ENCODE peak calls at places on chromosomes 4 and X, in ten cellular contexts. A is heart left ventricle, C is neural progenitor cell, W is WERI-Rb-1, Q is IMR-90, T is pancreas, Y is left lung, U is PC-3, E is substantia nigra, V is iPS DF 6.9. P is an unnamed sample.

GRCh38 chr4:99652596-99653436 is 4.8 kb downstream of the C4orf54 start:
- DNase-seq in T (no peak), Q (no peak), V (no peak), E (no peak), Y (peak; percentile 61), A (peak; percentile 66), W (no peak), C (no peak), U (no peak), P (no peak)

GRCh38 chr4:165580379-165580905 is 201.6 kb downstream of the CPE start:
- DNase-seq in Q (no peak), T (peak; percentile 13), U (peak; percentile 76), E (no peak), Y (no peak), A (no peak), C (no peak), V (no peak), W (peak; percentile 32), P (peak; percentile 85)

GRCh38 chr4:2059726-2060577 is 825 bp downstream of the NAT8L start:
- DNase-seq in Y (peak; percentile 59), Q (no peak), A (peak; percentile 54), W (no peak), T (no peak), C (peak; percentile 68), E (no peak), U (no peak), V (no peak), P (no peak)

GRCh38 chr4:171785392-171785791 is 27.8 kb upstream of the GALNTL6 start:
- DNase-seq in C (no peak), U (no peak), A (no peak), T (no peak), W (no peak), V (no peak), Y (no peak), E (no peak), Q (no peak), P (no peak)

GRCh38 chr4:181637186-181638105 is 605.8 kb upstream of the TENM3 start:
- DNase-seq in Y (no peak), Q (peak; percentile 58), A (no peak), E (no peak), W (no peak), V (no peak), U (no peak), C (no peak), T (no peak), P (peak; percentile 70)

GRCh38 chr4:159016527-159017137 is 86.2 kb upstream of the RAPGEF2 start:
- DNase-seq in C (peak; percentile 85), A (no peak), E (no peak), V (no peak), Y (no peak), U (no peak), W (peak; percentile 62), Q (peak; percentile 22), T (no peak), P (no peak)

GRCh38 chrX:102154218-102154860 is 1.4 kb downstream of the BEX5 start:
- DNase-seq in Y (no peak), W (no peak), V (no peak), T (peak; percentile 23), U (no peak), Q (no peak), E (no peak), C (peak; percentile 31), A (no peak), P (no peak)

GRCh38 chr4:184409911-184410692 is 64.2 kb downstream of the IRF2 start:
- DNase-seq in Q (no peak), A (no peak), V (no peak), T (no peak), C (no peak), Y (no peak), U (no peak), E (no peak), W (no peak), P (no peak)

GRCh38 chr4:163562496-163562895 is 68.0 kb downstream of the TMA16 start:
- DNase-seq in U (no peak), V (no peak), Y (no peak), T (no peak), Q (no peak), W (no peak), A (no peak), C (no peak), E (no peak), P (no peak)

GRCh38 chr4:163564221-163564720 is 69.8 kb downstream of the TMA16 start:
- DNase-seq in C (no peak), Q (no peak), W (no peak), E (no peak), V (no peak), Y (no peak), U (no peak), T (no peak), A (no peak), P (no peak)

GRCh38 chr4:163566257-163566656 is 71.8 kb downstream of the TMA16 start:
- DNase-seq in V (no peak), W (no peak), Y (no peak), A (no peak), C (no peak), U (peak; percentile 21), Q (no peak), T (no peak), E (no peak), P (no peak)

GRCh38 chr4:163568835-163569234 is 74.3 kb downstream of the TMA16 start:
- DNase-seq in C (no peak), A (no peak), Q (no peak), Y (no peak), V (no peak), U (no peak), T (no peak), E (no peak), W (no peak), P (no peak)

DNA sequence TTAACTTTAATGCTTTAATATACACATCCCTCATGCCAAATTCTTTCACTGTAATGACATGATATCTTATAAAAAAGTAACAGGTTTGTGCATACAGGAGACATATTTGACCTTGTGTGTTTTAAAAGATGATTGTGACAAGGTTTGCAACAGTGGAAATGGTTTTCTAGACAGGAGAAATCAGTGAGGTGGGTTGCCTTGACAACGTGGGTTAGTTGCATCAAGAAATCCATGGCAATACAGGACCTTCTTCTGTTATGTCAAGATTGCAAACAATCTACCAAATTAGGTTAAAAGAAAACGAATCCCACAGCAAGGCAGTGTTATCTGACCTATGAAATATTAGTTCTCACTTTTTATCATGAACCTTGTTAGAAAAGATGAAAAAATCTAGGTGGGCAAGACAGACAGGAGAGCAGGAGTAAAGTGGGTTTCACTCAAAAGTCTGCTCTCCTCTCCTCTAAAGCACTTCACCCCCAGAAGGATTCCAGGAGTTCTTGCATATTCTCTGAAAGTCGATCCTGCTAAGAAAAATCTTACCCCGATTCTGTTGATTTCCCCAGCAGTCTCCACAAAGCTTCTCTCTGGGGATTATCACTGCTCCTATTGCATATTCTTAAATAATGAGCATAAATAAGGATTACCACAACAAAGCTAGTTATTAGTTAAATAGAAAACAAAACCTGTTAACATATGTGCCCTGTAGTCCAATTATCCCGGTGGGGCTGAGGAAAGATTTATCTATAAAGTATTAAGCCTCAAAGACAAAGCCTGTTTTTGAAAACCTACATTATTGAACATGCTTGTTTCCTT is 70.9 kb downstream of the TMA16 start:
- DNase-seq in C (no peak), W (peak; percentile 41), A (no peak), E (no peak), U (no peak), T (no peak), Y (no peak), V (no peak), Q (no peak), P (no peak)
- H3K27ac ChIP-seq in C (no peak overlapping the region), W (peak overlapping the region; percentile 71), A (no peak overlapping the region), E (no peak overlapping the region), U (no peak overlapping the region), T (no peak overlapping the region), Y (no peak overlapping the region), V (no peak overlapping the region), Q (no peak overlapping the region), P (no peak overlapping the region)

DNA sequence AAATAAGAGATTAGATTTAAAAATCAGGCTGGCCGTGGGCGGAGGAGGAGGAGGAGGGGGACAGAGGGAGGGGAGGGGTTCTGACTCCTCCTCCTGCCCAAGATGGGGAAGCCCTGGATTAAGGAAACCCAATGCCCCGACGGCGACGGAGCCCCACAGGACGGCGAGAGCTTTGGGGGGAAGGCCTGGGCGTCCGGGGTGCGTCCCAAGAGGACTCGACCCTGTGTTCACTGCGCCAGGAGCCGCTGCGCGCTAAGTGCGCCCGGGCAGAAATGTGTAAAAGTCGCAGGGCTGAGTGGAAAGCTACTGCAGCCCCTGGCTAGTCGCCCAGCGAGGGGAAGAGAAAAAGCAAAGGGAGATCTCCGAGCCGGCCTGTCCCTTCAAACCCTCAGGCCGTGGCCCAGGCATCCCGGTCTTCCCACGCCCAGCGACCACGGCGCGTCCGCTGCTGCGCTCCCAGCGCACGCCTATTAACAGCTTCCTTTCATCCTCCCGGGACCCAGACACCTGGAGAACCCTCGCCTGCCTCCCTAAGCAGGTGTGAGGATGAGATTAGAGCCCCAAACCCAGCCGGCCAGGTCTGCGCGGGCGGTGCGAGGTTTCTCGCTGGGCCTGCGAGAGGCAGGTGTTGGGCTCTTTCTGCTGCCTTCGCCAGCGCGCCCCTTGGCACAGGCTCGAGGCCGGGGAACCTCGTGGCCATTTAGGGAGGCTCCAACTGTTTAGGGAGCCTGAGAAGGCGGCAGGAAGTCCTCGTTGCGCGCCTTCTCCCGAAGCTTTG is 1.4 kb upstream of the RPS6KA3 start:
- DNase-seq in U (no peak), Q (no peak), Y (peak; percentile 83), A (peak; percentile 67), T (peak; percentile 43), C (peak; percentile 61), W (peak; percentile 33), E (no peak), V (no peak), P (no peak)
- H3K27ac ChIP-seq in U (no peak overlapping the region), Q (peak overlapping the region; percentile 2), Y (peak overlapping the region; percentile 82), A (peak overlapping the region; percentile 79), T (peak overlapping the region; percentile 84), C (no peak overlapping the region), W (no peak overlapping the region), E (no peak overlapping the region), V (no peak overlapping the region), P (no peak overlapping the region)

GRCh38 chr4:107994894-107995293 is 5.2 kb downstream of the HADH start:
- DNase-seq in C (no peak), U (no peak), Q (no peak), A (no peak), E (no peak), T (no peak), Y (no peak), W (no peak), V (no peak), P (no peak)

GRCh38 chr4:107997001-107997788 is 7.5 kb downstream of the HADH start:
- DNase-seq in V (no peak), E (no peak), A (no peak), T (no peak), U (peak; percentile 28), C (no peak), W (no peak), Q (peak; percentile 81), Y (no peak), P (peak; percentile 39)

GRCh38 chr4:107999932-108000539 is 10.3 kb downstream of the HADH start:
- DNase-seq in T (no peak), V (no peak), Y (no peak), W (no peak), U (no peak), Q (no peak), C (no peak), A (no peak), E (no peak), P (no peak)

GRCh38 chr4:108001540-108001939 is 11.9 kb downstream of the HADH start:
- DNase-seq in E (no peak), U (no peak), A (no peak), V (no peak), Y (no peak), W (no peak), C (no peak), Q (peak; percentile 7), T (no peak), P (no peak)

GRCh38 chr4:107997794-107998193 is 8.1 kb downstream of the HADH start:
- DNase-seq in U (no peak), V (no peak), W (no peak), E (no peak), C (no peak), T (no peak), Q (no peak), A (no peak), Y (no peak), P (no peak)
- H3K27ac ChIP-seq in U (no peak overlapping the region), V (no peak overlapping the region), W (no peak overlapping the region), E (no peak overlapping the region), C (no peak overlapping the region), T (no peak overlapping the region), Q (no peak overlapping the region), A (peak overlapping the region; percentile 83), Y (no peak overlapping the region), P (no peak overlapping the region)

GRCh38 chrX:119008122-119008744 is 33.8 kb downstream of the LONRF3 start:
- DNase-seq in T (no peak), Y (no peak), Q (peak; percentile 30), U (peak; percentile 42), V (no peak), E (no peak), C (peak; percentile 27), W (peak; percentile 14), A (no peak), P (peak; percentile 20)

GRCh38 chrX:119009071-119009470 is 34.7 kb downstream of the LONRF3 start:
- DNase-seq in Y (no peak), Q (no peak), U (no peak), C (no peak), T (no peak), W (no peak), E (no peak), A (no peak), V (no peak), P (no peak)

GRCh38 chrX:119010491-119010890 is 36.1 kb downstream of the LONRF3 start:
- DNase-seq in U (no peak), Y (no peak), Q (no peak), T (no peak), C (no peak), A (no peak), V (no peak), E (no peak), W (no peak), P (no peak)

GRCh38 chrX:119015407-119016242 is 41.2 kb downstream of the LONRF3 start:
- DNase-seq in A (peak; percentile 69), T (peak; percentile 43), C (no peak), Q (peak; percentile 80), Y (peak; percentile 73), E (no peak), W (no peak), V (no peak), U (peak; percentile 98), P (peak; percentile 82)

DNA sequence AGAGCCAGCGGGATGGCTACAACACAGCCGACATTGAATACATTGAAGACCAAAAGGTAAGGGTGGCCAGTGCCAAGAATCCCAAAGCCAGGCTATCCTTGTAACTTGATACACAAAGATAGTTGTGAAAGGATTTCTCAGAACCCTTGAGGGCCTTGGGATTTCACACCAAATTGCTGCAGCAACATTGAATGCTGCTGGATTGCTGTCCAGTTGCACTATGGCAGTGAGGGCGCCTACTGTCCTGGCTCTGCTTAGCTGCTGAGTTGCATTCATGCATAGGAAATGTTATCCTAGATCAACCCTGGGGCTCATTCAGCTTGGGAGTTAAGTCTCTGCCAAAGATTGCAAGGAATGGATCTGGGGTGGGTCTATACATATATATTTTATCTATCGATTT is 38.7 kb downstream of the LONRF3 start:
- DNase-seq in W (no peak), A (no peak), Y (no peak), C (no peak), V (no peak), E (no peak), U (peak; percentile 53), Q (no peak), T (no peak), P (no peak)
- H3K27ac ChIP-seq in W (no peak overlapping the region), A (no peak overlapping the region), Y (no peak overlapping the region), C (no peak overlapping the region), V (no peak overlapping the region), E (no peak overlapping the region), U (peak overlapping the region; percentile 100), Q (no peak overlapping the region), T (no peak overlapping the region), P (no peak overlapping the region)